ENCODE peak calls at places on chromosomes 7 and 10, in eight cellular contexts. Y, J, R, G, S, F, M and I are unnamed samples.
A peak's percentile ranks its signal among the peaks of the same experiment; 100 is the strongest.

GRCh38 chr10:104806791-104807190 is 165.7 kb downstream of the SORCS3 start:
- DNase-seq in J (no peak), G (no peak), F (no peak), S (no peak), M (no peak), R (no peak), Y (no peak), I (no peak)

GRCh38 chr10:68301301-68301700 is 30.6 kb upstream of the HNRNPH3 start:
- DNase-seq in S (no peak), G (no peak), R (no peak), M (peak; percentile 30), F (no peak), J (no peak), Y (no peak), I (peak; percentile 62)

GRCh38 chr10:60238408-60239100 is 151.1 kb downstream of the ANK3 start:
- DNase-seq in J (peak; percentile 37), R (peak; percentile 42), F (peak; percentile 2), S (peak; percentile 74), M (peak; percentile 57), G (peak; percentile 89), Y (peak; percentile 49), I (peak; percentile 85)

GRCh38 chr10:45179716-45180115 is 135.7 kb downstream of the OR13A1 start:
- DNase-seq in S (no peak), Y (peak; percentile 24), F (no peak), R (no peak), M (no peak), G (no peak), J (no peak), I (no peak)

GRCh38 chr7:74051193-74051592 is 23.2 kb downstream of the ELN start:
- DNase-seq in Y (no peak), R (peak; percentile 60), S (no peak), J (no peak), G (no peak), M (no peak), F (no peak), I (no peak)

GRCh38 chr7:120170849-120171248 is 102.1 kb upstream of the KCND2 start:
- DNase-seq in Y (peak; percentile 64), F (no peak), R (no peak), S (no peak), M (no peak), J (no peak), G (peak; percentile 39), I (no peak)

GRCh38 chr10:113038183-113038582 is 88.1 kb downstream of the TCF7L2 start:
- DNase-seq in Y (no peak), R (no peak), J (no peak), G (no peak), S (no peak), M (no peak), F (no peak), I (no peak)

GRCh38 chr10:119687192-119688032 is 36.2 kb downstream of the BAG3 start:
- DNase-seq in R (peak; percentile 33), G (peak; percentile 31), J (peak; percentile 81), Y (no peak), S (peak; percentile 98), M (no peak), F (no peak), I (no peak)

GRCh38 chr10:114485695-114486400 is 81.5 kb upstream of the AFAP1L2 start:
- DNase-seq in G (no peak), S (no peak), F (no peak), R (no peak), J (no peak), M (no peak), Y (no peak), I (no peak)

GRCh38 chr10:75845538-75845937 is 414.1 kb downstream of the LRMDA start:
- DNase-seq in M (no peak), J (no peak), S (peak; percentile 34), G (no peak), R (no peak), F (no peak), Y (no peak), I (no peak)

GRCh38 chr10:103600956-103601569 is 107.6 kb downstream of the NEURL1 start:
- DNase-seq in R (no peak), F (no peak), Y (no peak), G (no peak), S (no peak), J (no peak), M (no peak), I (no peak)

GRCh38 chr10:103600325-103600724 is 106.8 kb downstream of the NEURL1 start:
- DNase-seq in Y (no peak), G (no peak), R (no peak), J (no peak), F (no peak), M (no peak), S (no peak), I (no peak)

GRCh38 chr10:103599211-103599610 is 105.7 kb downstream of the NEURL1 start:
- DNase-seq in J (peak; percentile 24), Y (peak; percentile 30), R (no peak), F (no peak), S (no peak), M (no peak), G (no peak), I (no peak)

GRCh38 chr10:103599907-103600306 is 106.4 kb downstream of the NEURL1 start:
- DNase-seq in Y (no peak), R (no peak), S (no peak), J (no peak), F (no peak), M (no peak), G (no peak), I (no peak)

GRCh38 chr10:103598654-103599115 is 105.2 kb downstream of the NEURL1 start:
- DNase-seq in S (peak; percentile 80), G (peak; percentile 79), F (peak; percentile 66), J (peak; percentile 78), Y (peak; percentile 87), M (no peak), R (peak; percentile 85), I (peak; percentile 55)
- TF ChIP-seq EZH2phosphoT487 in S (no peak), G (no peak), F (no peak), J (no peak), Y (no peak), M (no peak), R (no peak), I (no peak)

DNA sequence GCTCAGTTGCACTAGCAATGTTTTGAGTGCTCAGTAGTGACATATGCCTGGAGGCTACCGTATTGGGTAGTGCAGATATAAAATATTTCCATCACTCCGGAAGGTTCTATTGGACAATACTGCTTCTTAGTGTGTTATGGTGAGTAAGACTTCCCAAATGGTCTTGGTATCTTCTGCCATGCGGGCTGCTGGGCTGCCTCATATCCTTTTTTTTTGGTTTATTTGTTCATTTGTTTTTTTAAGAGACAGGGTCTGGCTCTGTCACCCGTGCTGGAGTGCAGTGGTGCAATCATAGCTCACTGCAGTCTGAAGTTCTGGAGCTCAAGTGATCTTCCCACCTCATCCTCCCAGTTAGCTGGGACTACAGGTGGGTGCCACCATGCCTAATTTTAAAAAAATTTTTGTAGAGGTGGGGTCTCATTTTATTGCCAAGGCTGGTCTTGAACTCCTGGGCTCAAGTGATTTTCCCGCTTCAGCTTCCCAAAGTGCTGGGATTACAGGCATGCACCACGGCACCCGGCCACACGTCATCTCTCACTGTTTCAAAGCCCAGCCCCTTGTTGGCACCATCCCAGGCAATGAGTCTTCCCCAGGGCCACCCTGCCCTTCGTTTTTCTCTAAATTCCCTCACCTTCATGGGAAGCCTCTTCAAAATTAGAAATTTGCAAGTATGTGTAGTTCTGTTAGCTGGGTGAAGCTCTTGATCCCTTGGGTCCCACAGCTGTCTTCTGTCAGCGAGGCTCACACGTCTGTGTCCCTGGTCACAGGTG is 111.0 kb upstream of the KLF14 start:
- DNase-seq in S (no peak), J (no peak), G (peak; percentile 79), M (no peak), Y (peak; percentile 90), R (no peak), F (peak; percentile 87), I (no peak)
- H2AFZ ChIP-seq in S (peak overlapping the region; percentile 63), J (no peak overlapping the region), G (peak overlapping the region; percentile 87), M (no peak overlapping the region), Y (peak overlapping the region; percentile 55), R (no peak overlapping the region), F (no peak overlapping the region), I (no peak overlapping the region)

GRCh38 chr7:156999611-157000046 is 10.8 kb downstream of the MNX1 start:
- DNase-seq in M (no peak), J (peak; percentile 74), G (no peak), F (no peak), R (no peak), S (peak; percentile 55), Y (no peak), I (no peak)

GRCh38 chr7:157001920-157002818 is 8.3 kb downstream of the MNX1 start:
- DNase-seq in F (no peak), M (peak; percentile 4), G (no peak), S (peak; percentile 42), J (peak; percentile 33), R (no peak), Y (no peak), I (no peak)

GRCh38 chr7:157000741-157001653 is 9.5 kb downstream of the MNX1 start:
- DNase-seq in S (no peak), G (no peak), Y (no peak), M (peak; percentile 5), F (no peak), R (no peak), J (peak; percentile 38), I (no peak)

GRCh38 chr7:156998988-156999610 is 11.4 kb downstream of the MNX1 start:
- DNase-seq in F (no peak), R (no peak), M (no peak), S (peak; percentile 58), G (no peak), J (peak; percentile 63), Y (no peak), I (no peak)

DNA sequence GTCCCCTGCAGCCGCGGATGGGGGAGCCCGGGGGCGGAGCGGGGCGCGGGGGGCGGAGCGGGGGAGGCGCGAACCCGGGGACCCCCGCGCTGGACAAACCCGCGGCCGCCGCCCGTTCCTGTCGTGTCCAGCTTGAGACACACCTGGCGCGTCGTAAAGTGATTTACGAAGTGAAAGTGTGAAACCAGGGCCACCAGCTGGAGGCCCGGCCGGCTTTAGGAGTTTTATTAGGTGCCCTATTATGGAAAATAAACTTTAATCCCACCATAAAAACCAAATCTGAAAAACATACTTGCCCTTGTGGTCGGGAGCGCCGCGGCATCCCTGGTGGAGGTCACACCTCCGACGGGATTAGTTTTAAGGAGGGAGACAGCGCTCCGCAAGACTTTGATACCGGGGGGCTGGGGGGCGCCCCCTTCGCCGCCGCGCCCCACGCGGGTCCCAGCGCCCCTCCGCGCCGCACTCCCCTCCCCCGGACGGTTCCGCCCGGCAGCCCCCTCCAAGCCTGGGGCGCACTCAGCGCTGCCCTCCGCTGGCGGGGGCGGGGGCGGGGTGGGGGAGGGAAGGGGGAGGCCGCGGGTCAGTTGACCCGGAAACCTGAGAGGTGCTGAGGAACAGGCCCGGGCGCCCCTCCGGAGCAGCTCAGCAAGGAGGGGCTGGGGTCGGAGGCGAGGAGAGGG is 10.3 kb downstream of the MNX1 start:
- DNase-seq in Y (no peak), G (no peak), M (peak; percentile 54), S (peak; percentile 73), J (peak; percentile 46), R (no peak), F (no peak), I (no peak)
- H3K27ac ChIP-seq in Y (no peak overlapping the region), G (no peak overlapping the region), M (no peak overlapping the region), S (no peak overlapping the region), J (no peak overlapping the region), R (no peak overlapping the region), F (no peak overlapping the region), I (no peak overlapping the region)

DNA sequence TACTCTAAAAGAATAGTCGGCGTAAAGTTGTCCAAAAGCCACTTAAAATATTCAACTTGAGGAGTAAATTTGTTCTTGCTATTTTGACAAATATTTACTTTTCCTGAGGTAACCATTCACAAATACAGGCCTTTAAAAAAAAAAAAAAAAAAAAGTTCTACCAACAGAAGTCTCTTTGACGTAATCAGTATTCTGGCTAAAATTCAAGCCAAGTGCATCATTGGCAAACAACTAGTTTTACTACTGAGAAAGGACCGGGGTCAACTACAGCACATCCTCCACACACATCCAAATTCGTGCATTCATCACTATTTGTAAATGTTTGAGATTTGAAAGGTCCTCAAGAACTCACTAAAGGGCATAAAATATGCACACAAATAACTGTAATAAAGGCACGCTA is 2.0 kb downstream of the OAT start:
- DNase-seq in R (no peak), F (no peak), G (peak; percentile 83), M (no peak), J (no peak), Y (peak; percentile 75), S (no peak), I (no peak)
- TF ChIP-seq EZH2phosphoT487 in R (no peak), F (no peak), G (no peak), M (no peak), J (no peak), Y (no peak), S (no peak), I (no peak)